ENCODE peak calls at places on chromosomes 1 and 21, in seven cellular contexts. P, Q, J, M, X, Z and S are unnamed samples.

GRCh38 chr1:191839891-191840290 is 318.4 kb upstream of the RGS18 start:
- DNase-seq in P (peak), Q (no peak), J (no peak), M (peak), X (no peak), Z (peak), S (no peak)

GRCh38 chr1:77824083-77824482 is 44.6 kb downstream of the MIGA1 start:
- DNase-seq in P (peak), Q (no peak), J (no peak), M (peak), X (no peak), Z (peak), S (no peak)

GRCh38 chr1:223702735-223703667 is 9.3 kb upstream of the CAPN2 start:
- DNase-seq in P (peak), Q (no peak), J (no peak), M (no peak), X (no peak), Z (no peak), S (no peak)

GRCh38 chr21:37430184-37430821 is 63.7 kb downstream of the DYRK1A start:
- DNase-seq in P (peak), Q (no peak), J (no peak), M (no peak), X (no peak), Z (no peak), S (no peak)

GRCh38 chr1:225567789-225568188 is 85.1 kb downstream of the ENAH start:
- DNase-seq in P (no peak), Q (no peak), J (no peak), M (no peak), X (no peak), Z (peak), S (no peak)

GRCh38 chr1:32055426-32055825 is 17.3 kb upstream of the TMEM39B start:
- DNase-seq in P (no peak), Q (no peak), J (no peak), M (no peak), X (no peak), Z (no peak), S (no peak)

GRCh38 chr1:237981223-237981622 is 90.5 kb upstream of the ZP4 start:
- DNase-seq in P (no peak), Q (no peak), J (no peak), M (no peak), X (no peak), Z (no peak), S (no peak)

GRCh38 chr1:81149649-81150335 is 650.9 kb upstream of the ADGRL2 start:
- DNase-seq in P (peak), Q (no peak), J (no peak), M (peak), X (no peak), Z (no peak), S (no peak)

GRCh38 chr1:83999316-83999819 is 436 bp upstream of the TTLL7 start:
- DNase-seq in P (peak), Q (peak), J (no peak), M (peak), X (peak), Z (peak), S (no peak)

GRCh38 chr21:30434033-30434631 is 4.1 kb downstream of the KRTAP13-4 start:
- DNase-seq in P (peak), Q (peak), J (no peak), M (peak), X (no peak), Z (peak), S (no peak)

GRCh38 chr1:1430114-1430982 is 5.1 kb upstream of the VWA1 start:
- DNase-seq in P (no peak), Q (no peak), J (no peak), M (peak), X (no peak), Z (no peak), S (no peak)

GRCh38 chr1:57142999-57143398 is 177.2 kb upstream of the C8B start:
- DNase-seq in P (peak), Q (no peak), J (no peak), M (no peak), X (no peak), Z (no peak), S (no peak)

GRCh38 chr21:33909756-33910155 is 5.8 kb downstream of the ATP5PO start:
- DNase-seq in P (no peak), Q (no peak), J (no peak), M (no peak), X (no peak), Z (no peak), S (no peak)

GRCh38 chr21:33904041-33904440 is 11.6 kb downstream of the ATP5PO start:
- DNase-seq in P (no peak), Q (no peak), J (no peak), M (no peak), X (no peak), Z (no peak), S (no peak)

GRCh38 chr21:33914188-33914587 is 1.4 kb downstream of the ATP5PO start:
- DNase-seq in P (peak), Q (no peak), J (no peak), M (no peak), X (no peak), Z (no peak), S (no peak)

DNA sequence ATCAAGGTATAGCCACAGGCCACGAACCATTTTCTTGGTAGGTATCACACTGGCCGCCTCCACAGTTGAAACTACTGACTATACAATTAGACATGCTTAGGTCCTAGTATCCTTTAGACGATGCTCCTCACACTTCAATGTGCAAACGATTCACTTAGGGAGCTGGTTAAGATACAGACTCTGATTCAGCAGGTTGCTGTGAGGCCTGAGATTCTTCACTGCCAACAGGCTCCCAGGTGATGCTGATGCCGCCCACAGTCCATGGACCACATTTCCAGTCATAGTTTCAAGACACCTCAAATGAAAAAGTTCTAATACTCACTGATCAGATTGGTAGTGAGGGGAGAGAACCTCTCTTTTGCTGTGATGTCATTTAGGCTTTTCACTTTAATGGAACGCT is 6.8 kb downstream of the ATP5PO start:
- DNase-seq in P (no peak), Q (no peak), J (no peak), M (no peak), X (no peak), Z (no peak), S (no peak)
- H3K4me3 ChIP-seq in P (no peak), Q (no peak), J (no peak), M (no peak), X (no peak), Z (no peak), S (no peak)

DNA sequence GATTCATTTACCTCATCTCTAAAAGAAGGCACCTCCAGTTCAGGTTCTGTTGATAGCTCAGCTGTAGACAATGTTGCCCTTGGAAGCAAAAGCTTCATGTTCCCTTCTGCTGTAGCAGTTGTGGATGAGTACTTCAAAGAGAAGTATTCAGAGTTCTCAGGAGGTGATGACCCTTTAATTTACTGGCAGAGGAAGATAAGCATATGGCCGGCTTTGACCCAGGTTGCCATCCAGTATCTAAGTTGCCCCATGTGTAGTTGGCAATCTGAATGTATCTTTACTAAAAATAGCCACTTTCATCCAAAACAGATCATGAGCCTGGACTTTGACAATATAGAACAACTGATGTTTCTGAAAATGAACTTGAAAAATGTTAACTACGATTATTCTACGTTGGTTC is 4.6 kb downstream of the ZBED6 start:
- DNase-seq in P (no peak), Q (no peak), J (no peak), M (no peak), X (no peak), Z (no peak), S (no peak)
- H3K4me3 ChIP-seq in P (no peak), Q (no peak), J (no peak), M (no peak), X (no peak), Z (no peak), S (no peak)

DNA sequence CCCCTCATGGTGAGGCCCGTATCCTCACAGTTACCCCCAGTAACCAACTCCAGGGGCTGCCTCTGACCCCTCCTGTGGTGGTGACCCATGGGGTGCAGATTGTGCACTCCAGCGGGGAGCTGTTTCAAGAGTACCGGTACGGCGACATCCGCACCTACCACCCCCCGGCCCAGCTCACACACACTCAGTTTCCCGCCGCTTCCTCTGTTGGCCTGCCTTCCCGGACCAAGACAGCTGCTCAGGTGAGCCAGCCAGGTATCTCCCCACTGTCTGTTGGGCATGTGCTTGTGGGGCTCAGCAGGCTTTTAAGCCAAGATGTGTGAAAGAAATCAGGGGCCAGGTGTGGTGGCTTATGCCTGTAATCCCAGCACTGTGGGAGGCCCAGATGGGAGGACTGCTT is 39.9 kb downstream of the ZBTB17 start:
- DNase-seq in P (no peak), Q (no peak), J (no peak), M (no peak), X (no peak), Z (no peak), S (no peak)
- H3K4me3 ChIP-seq in P (no peak), Q (no peak), J (no peak), M (no peak), X (no peak), Z (no peak), S (no peak)

GRCh38 chr1:175002910-175003517 is 3.3 kb downstream of the CACYBP start:
- DNase-seq in P (no peak), Q (no peak), J (no peak), M (peak), X (no peak), Z (no peak), S (no peak)
- H3K4me3 ChIP-seq in P (no peak), Q (no peak), J (no peak), M (peak), X (no peak), Z (no peak), S (no peak)

GRCh38 chr1:169044296-169044695 is 62.2 kb upstream of the ATP1B1 start:
- DNase-seq in P (no peak), Q (peak), J (no peak), M (no peak), X (no peak), Z (no peak), S (peak)
- H3K4me3 ChIP-seq in P (no peak), Q (no peak), J (no peak), M (no peak), X (no peak), Z (no peak), S (no peak)

DNA sequence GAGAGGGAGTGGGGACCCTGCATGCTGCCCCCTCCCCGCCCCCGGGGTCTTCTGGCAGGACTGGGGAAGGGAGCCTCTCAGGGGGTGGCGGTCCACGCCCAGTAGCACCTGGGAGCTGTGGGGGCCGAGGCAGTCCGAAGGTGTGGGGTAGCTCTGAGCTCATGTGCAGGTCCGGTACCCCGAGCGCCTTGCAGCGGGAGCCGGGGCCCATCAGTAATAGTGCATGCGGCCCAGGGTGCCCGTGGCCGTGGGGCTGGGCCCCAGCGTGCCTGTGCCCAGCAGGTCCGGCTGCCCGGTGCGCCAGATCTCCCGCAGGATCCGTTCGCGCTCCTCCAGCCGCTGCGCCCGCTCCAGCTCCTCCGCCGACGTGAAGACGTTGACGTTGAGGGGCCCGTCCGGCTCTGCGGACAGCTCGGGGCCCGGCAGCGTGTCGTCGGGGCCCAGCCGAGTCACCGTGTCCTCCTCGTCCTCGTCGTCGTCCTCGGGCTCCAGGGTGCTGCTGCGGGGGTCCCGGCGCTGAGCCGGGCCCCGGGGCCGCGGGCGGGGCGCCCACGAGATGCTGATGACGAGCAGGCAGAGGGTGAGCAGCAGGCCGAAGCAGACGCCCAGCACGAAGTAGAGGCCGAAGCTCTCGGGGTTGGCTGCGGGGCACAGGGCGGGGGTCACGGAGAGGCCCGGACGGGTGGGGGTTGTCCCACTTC is 1.2 kb downstream of the EVA1B start:
- DNase-seq in P (no peak), Q (no peak), J (no peak), M (no peak), X (no peak), Z (no peak), S (no peak)
- H3K4me3 ChIP-seq in P (no peak), Q (no peak), J (peak), M (peak), X (peak), Z (peak), S (no peak)

GRCh38 chr1:197197430-197197997 is 51.0 kb upstream of the ASPM start:
- DNase-seq in P (no peak), Q (no peak), J (no peak), M (peak), X (no peak), Z (no peak), S (no peak)
- H3K4me3 ChIP-seq in P (peak), Q (no peak), J (no peak), M (peak), X (peak), Z (no peak), S (no peak)

DNA sequence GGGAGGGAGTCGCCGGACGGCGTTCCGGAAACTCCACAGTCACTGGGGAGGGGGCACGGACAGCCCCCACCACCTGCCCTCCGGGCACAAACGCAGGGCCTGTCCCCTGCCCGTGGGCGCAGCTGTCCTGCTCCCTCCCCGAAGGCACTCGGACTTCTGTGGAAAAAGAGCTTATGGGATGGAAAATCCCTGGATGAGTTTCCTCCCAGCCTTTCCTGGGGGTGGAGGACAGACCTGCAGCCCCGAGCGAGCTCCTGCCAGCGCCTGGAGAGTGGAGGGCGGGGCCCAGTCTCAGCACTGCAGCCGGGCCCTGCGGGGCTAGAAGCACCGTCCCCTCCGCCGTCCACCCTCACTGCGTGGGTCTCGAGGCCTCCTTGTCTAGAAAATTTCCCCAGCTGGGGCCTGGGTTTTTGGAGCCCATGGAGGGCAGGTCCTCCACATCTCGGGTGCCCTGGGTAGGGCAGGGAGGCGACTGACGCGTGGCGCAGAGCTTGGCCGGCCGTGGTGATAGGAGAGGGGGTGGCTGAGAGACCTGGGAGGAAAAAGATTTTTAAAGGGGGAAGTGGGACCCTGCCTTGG is 6.5 kb upstream of the COL6A1 start:
- DNase-seq in P (no peak), Q (no peak), J (no peak), M (peak), X (no peak), Z (no peak), S (no peak)
- H3K4me3 ChIP-seq in P (no peak), Q (no peak), J (no peak), M (peak), X (peak), Z (peak), S (no peak)